ENCODE peak calls at places on chromosomes 5 and 9, in seven cellular contexts. D is sigmoid colon, O is uterus, Z is IMR-90, H is ovary, A is thyroid gland, J is GM12878. R is an unnamed sample. For H3K27me3, the result is how much of the 10 kb centered on the place peaks cover.

GRCh38 chr5:168843277-168843997 is 264.3 kb upstream of the PANK3 start:
- DNase-seq in D (no peak), O (no peak), Z (no peak), A (no peak), H (no peak), J (no peak), R (no peak)

GRCh38 chr5:143014017-143014651 is 244.0 kb downstream of the ARHGAP26 start:
- DNase-seq in A (peak), D (no peak), O (no peak), J (no peak), H (no peak), Z (no peak), R (no peak)

GRCh38 chr9:37919956-37920335 is 16.0 kb upstream of the SLC25A51 start:
- DNase-seq in H (no peak), D (peak), J (no peak), Z (no peak), O (no peak), A (no peak), R (no peak)

GRCh38 chr5:80591352-80591751 is 21.3 kb upstream of the ANKRD34B start:
- DNase-seq in D (no peak), A (peak), O (no peak), J (no peak), Z (no peak), H (no peak), R (no peak)

GRCh38 chr5:154476343-154477213 is 1.4 kb downstream of the HAND1 start:
- DNase-seq in Z (no peak), H (no peak), A (no peak), D (no peak), O (no peak), J (no peak), R (no peak)

GRCh38 chr5:123670981-123671557 is 159.1 kb downstream of the CSNK1G3 start:
- DNase-seq in A (peak), J (no peak), D (no peak), H (peak), O (peak), Z (peak), R (peak)

GRCh38 chr9:71270554-71270953 is 149.1 kb upstream of the TRPM3 start:
- DNase-seq in O (no peak), Z (no peak), H (no peak), J (no peak), A (no peak), D (no peak), R (no peak)

GRCh38 chr5:27906481-27906880 is 868.1 kb upstream of the CDH9 start:
- DNase-seq in Z (no peak), J (no peak), O (no peak), H (no peak), A (no peak), D (no peak), R (no peak)

GRCh38 chr9:90219548-90220118 is 423.0 kb downstream of the DIRAS2 start:
- DNase-seq in O (no peak), H (no peak), Z (no peak), D (no peak), A (peak), J (no peak), R (no peak)

GRCh38 chr9:34956648-34957047 is 1.4 kb upstream of the PHF24 start:
- DNase-seq in H (no peak), J (no peak), O (no peak), Z (no peak), D (no peak), A (no peak), R (no peak)

GRCh38 chr9:4666042-4666699 is at the start of gene SPATA6L:
- DNase-seq in O (peak), A (peak), H (peak), Z (peak), J (no peak), D (peak), R (no peak)

GRCh38 chr9:83978992-83979811 is 813 bp downstream of the HNRNPK start:
- DNase-seq in A (peak), J (no peak), H (peak), D (peak), Z (peak), O (peak), R (peak)

GRCh38 chr9:83981126-83981871 is 694 bp downstream of the RMI1 start:
- DNase-seq in H (no peak), D (peak), J (no peak), Z (peak), O (no peak), A (peak), R (no peak)

GRCh38 chr9:83979812-83980394 is at the start of gene HNRNPK:
- DNase-seq in H (peak), J (peak), Z (peak), D (peak), A (peak), O (peak), R (peak)

GRCh38 chr9:83977196-83977595 is 2.8 kb downstream of the HNRNPK start:
- DNase-seq in J (no peak), Z (no peak), D (no peak), H (no peak), A (no peak), O (no peak), R (no peak)

GRCh38 chr9:83980395-83981125 is at the start of gene RMI1:
- DNase-seq in A (peak), H (peak), J (peak), D (peak), Z (peak), O (peak), R (peak)
- TF ChIP-seq CTCF in A (no peak), H (peak), J (no peak), D (no peak), Z (peak), O (no peak), R (no peak)

GRCh38 chr9:124940894-124941688 is at the start of gene GOLGA1:
- DNase-seq in H (peak), J (peak), A (peak), O (peak), Z (peak), D (peak), R (peak)
- TF ChIP-seq POLR2A in H (peak), J (peak), A (peak), O (peak), Z (peak), D (peak), R (peak)

DNA sequence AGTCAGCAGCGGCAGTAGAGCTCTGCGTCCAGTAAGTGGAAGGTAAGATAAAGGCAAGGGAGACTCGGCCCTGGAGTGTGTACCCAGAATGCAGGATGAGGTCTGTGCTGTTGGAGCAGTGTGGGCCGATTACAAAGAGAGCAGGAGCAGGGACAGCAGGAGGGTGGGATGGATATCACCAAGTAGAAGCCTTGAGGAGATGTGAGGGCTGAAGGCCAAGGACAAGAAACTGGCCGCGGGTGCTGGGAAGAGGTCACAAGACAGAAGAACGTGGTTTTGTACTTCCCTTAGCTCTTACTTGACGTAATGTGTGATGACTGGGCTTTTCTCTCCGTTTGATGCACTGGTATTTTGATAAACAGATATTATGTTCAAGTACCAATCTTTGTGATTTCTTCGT is 43.7 kb downstream of the OR2V1 start:
- DNase-seq in D (no peak), A (no peak), J (no peak), Z (no peak), H (no peak), O (no peak), R (no peak)
- H3K27me3 ChIP-seq in D (under half), A (under half), J (under half), Z (under half), H (under half), O (under half), R (under half)

GRCh38 chr5:178074266-178074952 is 38.9 kb upstream of the N4BP3 start:
- DNase-seq in H (no peak), Z (no peak), A (no peak), O (no peak), D (no peak), J (no peak), R (no peak)
- TF ChIP-seq CTCF in H (no peak), Z (no peak), A (no peak), O (no peak), D (no peak), J (peak), R (no peak)

DNA sequence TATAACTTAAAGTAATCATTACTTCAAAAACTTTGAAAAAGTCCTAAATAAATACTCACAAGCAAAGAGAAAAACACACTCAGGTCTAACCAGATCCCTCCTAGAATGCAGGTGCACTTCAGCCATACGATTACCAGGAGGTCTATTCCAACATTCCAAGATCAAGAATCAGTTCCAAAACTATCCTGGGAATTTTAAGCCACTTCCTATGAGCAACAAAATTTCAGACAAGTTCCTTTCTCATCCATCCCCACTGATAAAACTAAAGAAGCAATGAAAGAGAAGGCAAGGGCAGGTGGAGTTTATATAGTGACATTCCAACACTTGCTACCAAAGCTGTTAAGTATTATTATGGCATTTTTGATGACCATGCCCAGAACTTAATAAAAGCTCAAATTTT is 29.6 kb downstream of the MLLT3 start:
- DNase-seq in D (no peak), O (no peak), A (no peak), H (no peak), J (no peak), Z (peak), R (no peak)
- TF ChIP-seq POLR2A in D (no peak), O (no peak), A (no peak), H (no peak), J (no peak), Z (no peak), R (no peak)

GRCh38 chr5:135487839-135488514 is 35.8 kb upstream of the TIFAB start:
- DNase-seq in D (no peak), A (no peak), H (no peak), Z (no peak), J (no peak), O (no peak), R (no peak)
- H3K27me3 ChIP-seq in D (half or more), A (half or more), H (under half), Z (half or more), J (under half), O (under half), R (half or more)

GRCh38 chr9:76302947-76303550 is 91.2 kb downstream of the RFK start:
- DNase-seq in J (no peak), A (peak), Z (peak), D (no peak), H (no peak), O (no peak), R (no peak)
- TF ChIP-seq CTCF in J (peak), A (peak), Z (peak), D (peak), H (peak), O (peak), R (peak)

GRCh38 chr9:72352911-72353388 is 12.1 kb downstream of the ZFAND5 start:
- DNase-seq in A (no peak), H (no peak), Z (peak), D (no peak), J (no peak), O (no peak), R (no peak)
- TF ChIP-seq POLR2A in A (no peak), H (no peak), Z (peak), D (no peak), J (peak), O (no peak), R (no peak)

GRCh38 chr5:133610489-133611356 is 1.6 kb downstream of the FSTL4 start:
- DNase-seq in J (no peak), A (peak), O (peak), Z (no peak), D (no peak), H (peak), R (peak)
- H3K27me3 ChIP-seq in J (under half), A (under half), O (under half), Z (under half), D (half or more), H (under half), R (under half)

GRCh38 chr5:179294131-179294780 is 51.0 kb downstream of the ADAMTS2 start:
- DNase-seq in A (no peak), O (peak), J (no peak), H (peak), Z (no peak), D (peak), R (no peak)
- TF ChIP-seq CTCF in A (no peak), O (no peak), J (no peak), H (no peak), Z (no peak), D (no peak), R (no peak)